ENCODE peak calls at places on chromosomes 13 and 19, in seven cellular contexts. W is Peyer's patch, P is IMR-90, V is lower leg skin, O is heart left ventricle, L is NB4, M is GM12878. K is an unnamed sample.

GRCh38 chr13:26681036-26681435 is 79.5 kb downstream of the GPR12 start:
- DNase-seq in W (no peak), P (no peak), V (no peak), O (no peak), L (no peak), M (no peak), K (no peak)

GRCh38 chr13:30307966-30308290 is 577 bp upstream of the KATNAL1 start:
- DNase-seq in W (no peak), P (no peak), V (no peak), O (no peak), L (no peak), M (no peak), K (no peak)

GRCh38 chr19:5292843-5293606 is 47.6 kb downstream of the PTPRS start:
- DNase-seq in W (no peak), P (peak; percentile 65), V (peak; percentile 91), O (peak; percentile 78), L (peak; percentile 61), M (no peak), K (peak; percentile 96)

GRCh38 chr13:33694546-33694945 is 123.4 kb upstream of the RFC3 start:
- DNase-seq in W (no peak), P (no peak), V (no peak), O (no peak), L (no peak), M (no peak), K (no peak)

GRCh38 chr13:21777166-21777565 is 106.3 kb downstream of the FGF9 start:
- DNase-seq in W (no peak), P (no peak), V (no peak), O (no peak), L (no peak), M (no peak), K (no peak)

GRCh38 chr13:24165746-24166145 is 5.2 kb downstream of the SPATA13 start:
- DNase-seq in W (no peak), P (peak; percentile 83), V (no peak), O (no peak), L (no peak), M (no peak), K (no peak)

GRCh38 chr13:49580980-49581680 is 4.2 kb downstream of the RCBTB1 start:
- DNase-seq in W (no peak), P (no peak), V (no peak), O (no peak), L (no peak), M (no peak), K (no peak)

GRCh38 chr13:68713394-68713793 is 1394.2 kb upstream of the ATXN8OS start:
- DNase-seq in W (no peak), P (no peak), V (no peak), O (no peak), L (no peak), M (no peak), K (no peak)

GRCh38 chr13:99908129-99908805 is 63.3 kb downstream of the ZIC5 start:
- DNase-seq in W (no peak), P (no peak), V (no peak), O (no peak), L (peak; percentile 26), M (no peak), K (no peak)

GRCh38 chr13:32530841-32531253 is 7.7 kb downstream of the N4BP2L2 start:
- DNase-seq in W (no peak), P (peak; percentile 83), V (no peak), O (no peak), L (peak; percentile 37), M (peak; percentile 23), K (no peak)

GRCh38 chr19:47676811-47677210 is 36.4 kb upstream of the EHD2 start:
- DNase-seq in W (no peak), P (no peak), V (no peak), O (peak; percentile 24), L (no peak), M (no peak), K (no peak)

GRCh38 chr19:48970923-48971395 is 5.8 kb downstream of the FTL start:
- DNase-seq in W (peak; percentile 83), P (peak; percentile 77), V (peak; percentile 95), O (peak; percentile 91), L (peak; percentile 86), M (no peak), K (no peak)

GRCh38 chr13:75636339-75637095 is 387 bp downstream of the LMO7 start:
- DNase-seq in W (peak; percentile 42), P (peak; percentile 46), V (no peak), O (no peak), L (no peak), M (no peak), K (peak; percentile 31)

GRCh38 chr13:100835695-100836094 is 161.1 kb upstream of the TMTC4 start:
- DNase-seq in W (no peak), P (no peak), V (no peak), O (no peak), L (no peak), M (no peak), K (no peak)

GRCh38 chr13:114110091-114110829 is 22.2 kb downstream of the RASA3 start:
- DNase-seq in W (peak; percentile 82), P (no peak), V (peak; percentile 88), O (peak; percentile 72), L (peak; percentile 97), M (no peak), K (no peak)

GRCh38 chr19:11699931-11700794 is 38.6 kb downstream of the ZNF823 start:
- DNase-seq in W (no peak), P (peak; percentile 42), V (no peak), O (no peak), L (peak; percentile 47), M (no peak), K (no peak)

GRCh38 chr13:26503826-26504594 is 53.5 kb upstream of the WASF3 start:
- DNase-seq in W (no peak), P (no peak), V (peak; percentile 56), O (no peak), L (peak; percentile 35), M (no peak), K (no peak)

GRCh38 chr13:26502826-26503225 is 54.7 kb upstream of the WASF3 start:
- DNase-seq in W (no peak), P (peak; percentile 96), V (no peak), O (no peak), L (no peak), M (no peak), K (no peak)

GRCh38 chr13:110652231-110652730 is 36.9 kb downstream of the NAXD start:
- DNase-seq in W (no peak), P (no peak), V (no peak), O (no peak), L (no peak), M (no peak), K (no peak)

GRCh38 chr19:51320258-51320657 is 8.8 kb downstream of the IGLON5 start:
- DNase-seq in W (no peak), P (no peak), V (no peak), O (no peak), L (no peak), M (no peak), K (no peak)

GRCh38 chr13:30864352-30865130 is 41.5 kb upstream of the MEDAG start:
- DNase-seq in W (no peak), P (peak; percentile 98), V (peak; percentile 83), O (no peak), L (no peak), M (no peak), K (no peak)

GRCh38 chr19:2207008-2207407 is 29.1 kb downstream of the PLEKHJ1 start:
- DNase-seq in W (no peak), P (no peak), V (no peak), O (no peak), L (no peak), M (no peak), K (no peak)

GRCh38 chr19:39407644-39408391 is 1.2 kb downstream of the ZFP36 start:
- DNase-seq in W (peak; percentile 85), P (no peak), V (peak; percentile 94), O (peak; percentile 76), L (no peak), M (no peak), K (no peak)
- TF ChIP-seq POLR2A in W (peak; percentile 47), P (no peak), V (no peak), O (no peak), L (no peak), M (peak; percentile 63), K (no peak)

GRCh38 chr19:42253245-42254082 is 1.5 kb downstream of the ERF start:
- DNase-seq in W (peak; percentile 69), P (peak; percentile 26), V (peak; percentile 95), O (peak; percentile 79), L (peak; percentile 66), M (no peak), K (no peak)
- TF ChIP-seq POLR2A in W (no peak), P (no peak), V (no peak), O (no peak), L (no peak), M (peak; percentile 69), K (no peak)

GRCh38 chr19:17922138-17922537 is 10.7 kb upstream of the CCDC124 start:
- DNase-seq in W (no peak), P (no peak), V (no peak), O (no peak), L (no peak), M (no peak), K (no peak)
- TF ChIP-seq POLR2A in W (no peak), P (no peak), V (no peak), O (no peak), L (no peak), M (no peak), K (no peak)

GRCh38 chr19:40690050-40690698 is at the start of gene NUMBL:
- DNase-seq in W (no peak), P (no peak), V (no peak), O (no peak), L (no peak), M (no peak), K (no peak)
- TF ChIP-seq POLR2A in W (no peak), P (peak; percentile 83), V (no peak), O (no peak), L (no peak), M (no peak), K (no peak)

GRCh38 chr13:46624821-46625220 is 71.9 kb downstream of the LRCH1 start:
- DNase-seq in W (no peak), P (no peak), V (no peak), O (no peak), L (no peak), M (no peak), K (no peak)

GRCh38 chr13:46622013-46622917 is 69.3 kb downstream of the LRCH1 start:
- DNase-seq in W (no peak), P (no peak), V (no peak), O (no peak), L (no peak), M (no peak), K (no peak)

GRCh38 chr13:46627462-46627861 is 74.5 kb downstream of the LRCH1 start:
- DNase-seq in W (no peak), P (no peak), V (no peak), O (no peak), L (no peak), M (no peak), K (no peak)

GRCh38 chr13:46622918-46623256 is 69.9 kb downstream of the LRCH1 start:
- DNase-seq in W (no peak), P (peak; percentile 84), V (no peak), O (no peak), L (no peak), M (no peak), K (no peak)

DNA sequence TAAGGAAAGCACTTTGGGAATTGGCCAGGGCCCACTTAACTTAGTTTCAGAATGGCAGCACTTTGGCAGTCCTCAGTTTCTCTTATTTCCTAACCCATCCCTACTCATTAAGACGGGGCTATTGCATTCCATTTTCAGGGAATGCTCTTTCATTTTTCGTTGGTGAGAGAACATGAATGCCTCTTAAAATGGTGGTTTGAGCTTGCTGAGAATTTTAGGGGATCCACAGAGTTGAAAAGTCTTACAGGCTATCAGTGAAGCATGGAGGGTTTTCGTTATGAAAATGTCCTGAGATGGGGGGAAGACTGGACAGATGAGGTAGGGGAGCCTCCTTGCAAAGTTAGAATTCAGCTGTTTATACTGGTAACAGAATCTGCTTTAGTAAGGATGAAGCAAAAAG is 71.4 kb downstream of the LRCH1 start:
- DNase-seq in W (no peak), P (no peak), V (no peak), O (no peak), L (no peak), M (no peak), K (no peak)
- TF ChIP-seq POLR2A in W (no peak), P (no peak), V (no peak), O (no peak), L (no peak), M (no peak), K (no peak)

K was measured in H54.